ENCODE peak calls at places on chromosomes 7 and 10, in eight cellular contexts. R, Y, F, Q, C, K, V and X are unnamed samples.

GRCh38 chr7:16916111-16916639 is 34.4 kb upstream of the AGR3 start:
- DNase-seq in C (no peak), F (no peak), R (peak), V (no peak), Q (no peak), Y (peak), K (peak), X (no peak)

GRCh38 chr7:36875794-36876193 is 151.5 kb upstream of the AOAH start:
- DNase-seq in R (no peak), Q (no peak), Y (no peak), V (no peak), C (no peak), K (no peak), F (no peak), X (no peak)

GRCh38 chr10:67771200-67771599 is 66.8 kb downstream of the DNAJC12 start:
- DNase-seq in Q (no peak), F (no peak), Y (no peak), C (no peak), K (no peak), V (no peak), R (no peak), X (no peak)

GRCh38 chr7:498678-499641 is 20.7 kb downstream of the PDGFA start:
- DNase-seq in Q (no peak), K (no peak), V (no peak), F (no peak), C (no peak), Y (no peak), R (no peak), X (no peak)

GRCh38 chr10:70122742-70123141 is 9.9 kb downstream of the AIFM2 start:
- DNase-seq in K (no peak), C (no peak), V (no peak), Q (no peak), Y (no peak), F (no peak), R (no peak), X (no peak)

GRCh38 chr7:5295039-5296014 is 12.6 kb downstream of the SLC29A4 start:
- DNase-seq in Q (no peak), C (no peak), F (no peak), Y (no peak), V (no peak), K (no peak), R (no peak), X (no peak)

GRCh38 chr7:17046666-17047065 is 164.9 kb upstream of the AGR3 start:
- DNase-seq in K (no peak), F (no peak), Q (no peak), V (no peak), C (no peak), Y (no peak), R (no peak), X (no peak)

GRCh38 chr7:92833766-92834605 is 2.4 kb downstream of the CDK6 start:
- DNase-seq in Q (peak), R (peak), Y (peak), V (peak), C (no peak), F (peak), K (peak), X (peak)

GRCh38 chr7:1247527-1248041 is 14.9 kb downstream of the UNCX start:
- DNase-seq in Q (no peak), R (no peak), C (no peak), K (no peak), F (no peak), V (no peak), Y (no peak), X (no peak)

GRCh38 chr7:98733036-98733435 is 116.0 kb downstream of the NPTX2 start:
- DNase-seq in R (no peak), Y (peak), V (peak), Q (peak), F (no peak), K (no peak), C (no peak), X (no peak)

GRCh38 chr7:815284-816216 is 16.7 kb upstream of the SUN1 start:
- DNase-seq in V (peak), Q (peak), C (no peak), Y (no peak), R (no peak), K (no peak), F (no peak), X (no peak)

GRCh38 chr7:37341033-37341630 is 107.5 kb downstream of the ELMO1 start:
- DNase-seq in F (no peak), C (no peak), R (no peak), Y (no peak), V (no peak), K (no peak), Q (no peak), X (no peak)

GRCh38 chr10:29648983-29649268 is 14.2 kb upstream of the SVIL start:
- DNase-seq in K (no peak), F (no peak), V (no peak), C (no peak), R (no peak), Q (no peak), Y (peak), X (no peak)

GRCh38 chr10:44922021-44922420 is 10.9 kb downstream of the TMEM72 start:
- DNase-seq in V (no peak), K (no peak), Q (no peak), C (no peak), Y (no peak), R (no peak), F (no peak), X (no peak)

GRCh38 chr10:109898666-109899577 is 24.4 kb downstream of the XPNPEP1 start:
- DNase-seq in K (no peak), Y (peak), F (no peak), R (no peak), V (no peak), C (no peak), Q (no peak), X (peak)

GRCh38 chr10:29659770-29660097 is 25.0 kb upstream of the SVIL start:
- DNase-seq in C (no peak), Q (no peak), F (no peak), R (no peak), Y (no peak), V (no peak), K (no peak), X (no peak)

GRCh38 chr10:86958831-86959736 is 685 bp downstream of the SNCG start:
- DNase-seq in C (no peak), K (no peak), F (no peak), Q (no peak), R (no peak), Y (peak), V (no peak), X (no peak)

GRCh38 chr10:118332948-118333710 is 9.0 kb downstream of the FAM204A start:
- DNase-seq in K (no peak), F (no peak), Q (no peak), R (no peak), C (no peak), Y (peak), V (no peak), X (no peak)

GRCh38 chr10:34091796-34092195 is 723.3 kb downstream of the PARD3 start:
- DNase-seq in K (no peak), R (no peak), F (no peak), Y (no peak), C (no peak), Q (no peak), V (no peak), X (no peak)

GRCh38 chr10:95456486-95456885 is 104.7 kb downstream of the SORBS1 start:
- DNase-seq in V (no peak), K (no peak), Q (no peak), Y (no peak), C (no peak), F (no peak), R (no peak), X (no peak)

GRCh38 chr10:77289027-77289501 is 348.5 kb downstream of the KCNMA1 start:
- DNase-seq in Y (no peak), K (no peak), C (no peak), V (no peak), R (no peak), F (no peak), Q (no peak), X (peak)

GRCh38 chr7:141356096-141356495 is 195.1 kb upstream of the AGK start:
- DNase-seq in R (no peak), C (no peak), Y (peak), K (no peak), Q (no peak), F (no peak), V (no peak), X (no peak)

GRCh38 chr7:18740579-18740988 is 245.0 kb downstream of the HDAC9 start:
- DNase-seq in Y (no peak), R (no peak), K (no peak), F (no peak), C (no peak), Q (no peak), V (no peak), X (no peak)

GRCh38 chr7:44100458-44101303 is 3.5 kb upstream of the AEBP1 start:
- DNase-seq in Q (no peak), Y (peak), R (peak), K (no peak), V (no peak), C (no peak), F (no peak), X (peak)

GRCh38 chr7:26199301-26200112 is 1.0 kb downstream of the HNRNPA2B1 start:
- DNase-seq in C (no peak), V (peak), F (peak), Q (no peak), R (no peak), Y (no peak), K (no peak), X (no peak)

GRCh38 chr10:11516419-11516721 is 95.1 kb downstream of the USP6NL start:
- DNase-seq in Y (no peak), F (no peak), Q (no peak), K (no peak), C (peak), V (no peak), R (no peak), X (no peak)

GRCh38 chr7:2497500-2498336 is 21.5 kb upstream of the GRIFIN start:
- DNase-seq in F (no peak), K (no peak), V (no peak), R (no peak), C (no peak), Q (no peak), Y (no peak), X (no peak)

GRCh38 chr10:117480097-117480496 is 62.4 kb upstream of the EMX2 start:
- DNase-seq in K (no peak), F (no peak), Q (no peak), C (no peak), R (no peak), V (no peak), Y (no peak), X (no peak)

GRCh38 chr10:688287-688620 is 1.2 kb downstream of the DIP2C start:
- DNase-seq in Y (peak), K (no peak), R (no peak), Q (no peak), V (no peak), F (no peak), C (no peak), X (no peak)

GRCh38 chr10:106959521-106959920 is 205.0 kb downstream of the SORCS1 start:
- DNase-seq in C (no peak), Q (no peak), F (no peak), R (no peak), K (no peak), Y (no peak), V (no peak), X (no peak)

GRCh38 chr7:127437772-127438330 is 45.3 kb upstream of the ZNF800 start:
- DNase-seq in K (peak), R (peak), F (no peak), V (no peak), Y (peak), Q (no peak), C (no peak), X (no peak)

GRCh38 chr10:120495226-120495625 is 38.2 kb downstream of the PLPP4 start:
- DNase-seq in K (no peak), V (no peak), C (no peak), Q (no peak), Y (peak), R (no peak), F (no peak), X (no peak)

GRCh38 chr7:92586403-92586802 is 3.8 kb downstream of the FAM133B start:
- DNase-seq in R (no peak), Q (no peak), F (no peak), C (no peak), K (no peak), V (no peak), Y (peak), X (no peak)